ENCODE peak calls at places on chromosomes 7 and 10, in four cellular contexts. K, W, N and U are unnamed samples.

GRCh38 chr7:104363355-104363754 is 35.0 kb downstream of the LHFPL3 start:
- DNase-seq in W (no peak), N (no peak), K (no peak), U (no peak)

GRCh38 chr7:17275749-17276671 is 22.4 kb upstream of the AHR start:
- DNase-seq in N (peak), W (no peak), K (no peak), U (peak)

GRCh38 chr7:28070311-28071055 is 110.1 kb downstream of the JAZF1 start:
- DNase-seq in K (no peak), W (no peak), N (no peak), U (no peak)

GRCh38 chr7:107045195-107045960 is 873 bp downstream of the PRKAR2B start:
- DNase-seq in K (no peak), W (no peak), N (no peak), U (no peak)

GRCh38 chr10:131996508-131997365 is 15.0 kb upstream of the BNIP3 start:
- DNase-seq in N (no peak), W (no peak), K (no peak), U (no peak)

GRCh38 chr10:63698815-63699205 is 177.6 kb downstream of the REEP3 start:
- DNase-seq in K (no peak), W (no peak), N (no peak), U (no peak)

GRCh38 chr7:158085741-158086695 is 501.6 kb downstream of the PTPRN2 start:
- DNase-seq in W (no peak), K (no peak), N (no peak), U (no peak)

GRCh38 chr10:3468919-3469638 is 296.5 kb upstream of the PITRM1 start:
- DNase-seq in N (peak), W (peak), K (no peak), U (peak)

GRCh38 chr7:150685219-150686029 is at the start of gene GIMAP2:
- DNase-seq in K (peak), N (no peak), W (no peak), U (no peak)

GRCh38 chr7:102426268-102427031 is 6.9 kb upstream of the ORAI2 start:
- DNase-seq in W (no peak), N (no peak), K (no peak), U (no peak)

GRCh38 chr7:154931906-154932305 is 71.0 kb downstream of the PAXIP1 start:
- DNase-seq in W (no peak), K (no peak), N (no peak), U (no peak)

GRCh38 chr7:75638607-75639070 is 100.1 kb downstream of the HIP1 start:
- DNase-seq in W (no peak), K (peak), N (no peak), U (peak)

GRCh38 chr7:142584765-142585164 is 164.5 kb upstream of the PRSS1 start:
- DNase-seq in N (no peak), W (no peak), K (no peak), U (no peak)

GRCh38 chr10:37146443-37146842 is 21.0 kb downstream of the ANKRD30A start:
- DNase-seq in W (no peak), N (no peak), K (no peak), U (no peak)

GRCh38 chr10:10598297-10598696 is 419.4 kb upstream of the CELF2 start:
- DNase-seq in K (no peak), N (no peak), W (no peak), U (no peak)

GRCh38 chr10:79292789-79293746 is 54.2 kb upstream of the PPIF start:
- DNase-seq in W (no peak), K (no peak), N (no peak), U (no peak)

GRCh38 chr10:69228151-69228550 is 8.0 kb downstream of the HKDC1 start:
- DNase-seq in N (no peak), K (no peak), W (no peak), U (no peak)

GRCh38 chr10:19767876-19768275 is 48.4 kb upstream of the PLXDC2 start:
- DNase-seq in K (no peak), W (no peak), N (no peak), U (no peak)

GRCh38 chr10:79266543-79267312 is 80.5 kb upstream of the PPIF start:
- DNase-seq in W (peak), N (peak), K (peak), U (peak)

GRCh38 chr7:131931368-131931767 is 374.9 kb upstream of the PODXL start:
- DNase-seq in K (no peak), W (no peak), N (no peak), U (no peak)

GRCh38 chr7:44284216-44284615 is 41.2 kb downstream of the CAMK2B start:
- DNase-seq in N (no peak), K (no peak), W (no peak), U (no peak)

GRCh38 chr10:78515037-78515872 is 481.6 kb downstream of the RPS24 start:
- DNase-seq in N (no peak), W (no peak), K (peak), U (no peak)

GRCh38 chr10:132382231-132382922 is 14.6 kb upstream of the PWWP2B start:
- DNase-seq in K (no peak), N (no peak), W (peak), U (no peak)

GRCh38 chr7:111051832-111052231 is 39.1 kb upstream of the LRRN3 start:
- DNase-seq in K (no peak), N (no peak), W (no peak), U (no peak)

GRCh38 chr7:100476108-100476780 is 2.8 kb downstream of the TSC22D4 start:
- DNase-seq in N (no peak), W (no peak), K (no peak), U (no peak)

GRCh38 chr7:51299391-51300133 is 17.0 kb downstream of the COBL start:
- DNase-seq in N (no peak), W (no peak), K (peak), U (no peak)

GRCh38 chr7:76246804-76247389 is 45.2 kb downstream of the SRRM3 start:
- DNase-seq in K (no peak), W (no peak), N (no peak), U (no peak)

GRCh38 chr10:1461016-1461415 is 276.3 kb downstream of the ADARB2 start:
- DNase-seq in W (no peak), K (no peak), N (no peak), U (no peak)

GRCh38 chr7:113548561-113548960 is 370.2 kb downstream of the PPP1R3A start:
- DNase-seq in N (no peak), K (no peak), W (no peak), U (no peak)

GRCh38 chr10:122460891-122461293 is 461 bp upstream of the HTRA1 start:
- DNase-seq in W (no peak), N (no peak), K (no peak), U (no peak)

GRCh38 chr7:70539196-70539595 is 592.7 kb upstream of the GALNT17 start:
- DNase-seq in N (no peak), W (no peak), K (no peak), U (no peak)

GRCh38 chr10:62250594-62251198 is 17.9 kb downstream of the RTKN2 start:
- DNase-seq in K (no peak), W (no peak), N (peak), U (no peak)

GRCh38 chr7:111108526-111108925 is 17.6 kb downstream of the LRRN3 start:
- DNase-seq in K (no peak), W (no peak), N (no peak), U (no peak)

GRCh38 chr10:16227674-16228073 is 209.1 kb upstream of the PTER start:
- DNase-seq in K (no peak), W (no peak), N (no peak), U (no peak)

GRCh38 chr10:70191161-70191770 is 21.0 kb upstream of the SAR1A start:
- DNase-seq in W (no peak), N (no peak), K (no peak), U (no peak)

GRCh38 chr7:134632937-134633540 is 13.6 kb upstream of the BPGM start:
- DNase-seq in W (no peak), K (no peak), N (peak), U (no peak)
- TF ChIP-seq CTCF in W (peak), K (peak), N (peak), U (peak)

GRCh38 chr10:96413151-96413787 is 54.5 kb upstream of the OPALIN start:
- DNase-seq in K (peak), W (no peak), N (no peak), U (no peak)
- TF ChIP-seq CTCF in K (no peak), W (peak), N (peak), U (no peak)

DNA sequence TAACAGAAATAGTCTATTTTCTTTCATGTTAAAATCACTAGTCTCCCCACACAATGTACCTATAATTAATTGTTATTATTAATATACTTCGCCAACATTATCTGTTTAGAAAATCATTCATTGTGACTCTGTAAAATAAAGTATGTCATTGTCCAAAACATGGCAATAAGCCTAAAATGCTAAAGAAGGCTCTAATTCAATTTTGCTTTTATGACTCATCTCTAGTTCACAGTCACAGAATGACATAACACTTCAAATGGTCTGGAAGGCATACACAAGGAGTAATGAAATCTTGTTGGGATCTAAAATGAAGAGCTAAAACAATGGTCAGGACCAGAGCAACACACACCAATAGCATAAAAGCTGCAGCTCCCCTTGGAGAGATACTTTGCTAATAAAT is 505.8 kb downstream of the GPAM start:
- DNase-seq in W (no peak), N (no peak), K (no peak), U (no peak)
- TF ChIP-seq CTCF in W (no peak), N (no peak), K (no peak), U (no peak)

GRCh38 chr7:38424750-38425463 is 151.5 kb upstream of the TARP start:
- DNase-seq in W (no peak), N (no peak), K (no peak), U (no peak)
- TF ChIP-seq CTCF in W (no peak), N (no peak), K (no peak), U (peak)